ENCODE peak calls at places on chromosomes 13 and 19, in five cellular contexts. D is fibroblast of pulmonary artery, Y is lower lobe of right lung, L is breast epithelium, A is tibial nerve. J is an unnamed sample.

GRCh38 chr13:99960663-99961440 is 10.7 kb downstream of the ZIC5 start:
- DNase-seq in D (no peak), Y (no peak), L (no peak), A (no peak), J (no peak)

GRCh38 chr19:15564534-15565168 is 50.4 kb upstream of the CYP4F8 start:
- DNase-seq in D (no peak), Y (no peak), L (no peak), A (no peak), J (no peak)

GRCh38 chr13:40137400-40137799 is 481.9 kb downstream of the COG6 start:
- DNase-seq in D (no peak), Y (no peak), L (no peak), A (no peak), J (no peak)

GRCh38 chr13:21476893-21477472 is 17.9 kb upstream of the ZDHHC20 start:
- DNase-seq in D (peak; percentile 90), Y (peak; percentile 87), L (peak; percentile 63), A (peak; percentile 82), J (peak; percentile 75)

GRCh38 chr13:33326246-33326645 is 40.7 kb upstream of the STARD13 start:
- DNase-seq in D (no peak), Y (no peak), L (no peak), A (no peak), J (no peak)

GRCh38 chr19:48511800-48512503 is at the start of gene LMTK3:
- DNase-seq in D (peak; percentile 42), Y (peak; percentile 50), L (no peak), A (no peak), J (no peak)

GRCh38 chr13:99304541-99304940 is 2.7 kb downstream of the GPR183 start:
- DNase-seq in D (no peak), Y (no peak), L (no peak), A (no peak), J (no peak)

GRCh38 chr19:14333101-14333871 is 48.0 kb upstream of the ADGRE5 start:
- DNase-seq in D (peak; percentile 39), Y (no peak), L (no peak), A (no peak), J (no peak)

GRCh38 chr13:112325941-112326645 is 50.1 kb upstream of the SPACA7 start:
- DNase-seq in D (no peak), Y (no peak), L (no peak), A (no peak), J (no peak)

GRCh38 chr19:33463194-33463593 is 58.4 kb downstream of the PEPD start:
- DNase-seq in D (no peak), Y (no peak), L (no peak), A (no peak), J (no peak)
- TF ChIP-seq CTCF in D (no peak), Y (no peak), L (no peak), A (no peak), J (no peak)

GRCh38 chr13:60379837-60380236 is 17.2 kb upstream of the TDRD3 start:
- DNase-seq in D (no peak), Y (no peak), L (no peak), A (no peak), J (no peak)
- TF ChIP-seq CTCF in D (peak; percentile 3), Y (no peak), L (no peak), A (no peak), J (no peak)

DNA sequence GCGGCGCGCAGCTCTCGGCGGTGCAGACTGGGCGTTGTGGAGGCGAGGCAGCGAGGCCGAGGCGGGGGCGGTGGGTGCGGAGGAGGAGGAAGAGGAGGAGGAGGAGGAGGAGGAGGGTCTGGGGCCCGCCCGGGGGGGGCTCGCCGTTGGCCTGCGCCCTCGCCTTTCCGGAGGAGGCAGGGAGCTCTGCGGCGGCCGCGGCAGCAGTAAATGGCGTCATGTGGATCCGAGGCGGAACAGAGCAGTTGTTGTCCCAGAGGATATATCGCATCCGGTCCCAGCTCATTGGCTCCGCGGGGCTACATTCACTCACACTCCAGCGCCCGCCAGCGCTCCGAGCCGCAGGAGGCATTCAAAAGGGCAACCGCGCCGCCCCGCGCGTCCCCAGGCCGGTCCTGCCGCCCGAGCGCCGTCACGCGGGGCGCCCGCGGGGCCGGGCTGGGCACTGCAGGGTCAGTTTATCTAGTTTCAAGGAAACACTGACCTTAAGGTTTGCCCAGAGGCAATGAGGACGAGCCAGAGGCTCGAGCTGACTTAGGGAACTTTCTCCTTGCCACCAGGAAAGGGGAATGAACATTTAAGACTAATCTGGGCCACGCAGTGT is at the start of gene SPRY2:
- DNase-seq in D (peak; percentile 98), Y (peak; percentile 95), L (peak; percentile 91), A (peak; percentile 91), J (peak; percentile 81)
- TF ChIP-seq CTCF in D (no peak), Y (peak; percentile 36), L (peak; percentile 22), A (peak; percentile 69), J (no peak)

DNA sequence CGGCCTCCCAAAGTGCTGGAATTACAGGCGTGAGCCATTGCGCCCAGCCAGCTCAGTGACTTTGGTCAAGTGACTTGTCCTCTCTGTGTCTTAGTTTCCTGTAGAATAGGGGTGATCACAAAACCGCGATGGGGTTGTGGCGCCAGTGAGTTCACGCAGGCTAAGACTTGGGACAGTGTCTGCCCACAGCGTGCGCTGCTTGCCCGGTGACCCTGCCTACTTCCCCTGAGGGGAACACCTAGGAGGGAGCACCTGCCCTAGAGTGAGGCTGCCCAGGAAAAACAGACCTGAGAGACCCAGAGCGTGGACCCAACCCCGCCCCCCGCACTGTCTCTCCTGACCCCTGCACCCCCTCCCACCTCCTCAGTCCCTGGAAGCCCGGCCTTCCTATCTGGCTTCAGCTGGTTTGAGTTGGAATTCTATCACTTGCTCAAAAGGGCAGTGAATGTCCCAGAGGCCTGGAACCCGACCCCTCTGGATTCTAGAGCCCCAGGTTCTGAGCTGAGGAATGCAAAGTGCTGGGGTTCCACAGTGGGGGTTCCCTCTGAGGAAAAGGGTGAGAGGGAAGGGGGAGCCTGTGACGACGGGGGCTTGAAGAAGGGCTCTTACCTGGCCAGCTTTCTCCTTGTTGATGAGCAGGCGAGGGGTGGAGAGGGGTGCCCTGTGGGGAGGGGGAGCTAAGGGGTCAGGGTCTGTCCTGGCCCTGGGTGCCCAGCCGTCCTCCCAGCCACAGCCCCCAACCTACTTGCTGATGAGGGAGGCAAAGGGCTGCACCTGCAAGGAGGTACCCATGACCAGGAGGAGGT is 2.2 kb upstream of the RINL start:
- DNase-seq in D (no peak), Y (no peak), L (no peak), A (no peak), J (no peak)
- TF ChIP-seq CTCF in D (no peak), Y (no peak), L (no peak), A (no peak), J (no peak)

GRCh38 chr19:33176670-33177416 is 17.3 kb upstream of the LRP3 start:
- DNase-seq in D (peak; percentile 99), Y (peak; percentile 97), L (peak; percentile 98), A (peak; percentile 99), J (peak; percentile 94)
- TF ChIP-seq CTCF in D (no peak), Y (peak; percentile 38), L (no peak), A (peak; percentile 46), J (no peak)

GRCh38 chr13:48497669-48498068 is 35.2 kb downstream of the RCBTB2 start:
- DNase-seq in D (no peak), Y (no peak), L (no peak), A (no peak), J (no peak)
- TF ChIP-seq CTCF in D (no peak), Y (no peak), L (no peak), A (no peak), J (no peak)

DNA sequence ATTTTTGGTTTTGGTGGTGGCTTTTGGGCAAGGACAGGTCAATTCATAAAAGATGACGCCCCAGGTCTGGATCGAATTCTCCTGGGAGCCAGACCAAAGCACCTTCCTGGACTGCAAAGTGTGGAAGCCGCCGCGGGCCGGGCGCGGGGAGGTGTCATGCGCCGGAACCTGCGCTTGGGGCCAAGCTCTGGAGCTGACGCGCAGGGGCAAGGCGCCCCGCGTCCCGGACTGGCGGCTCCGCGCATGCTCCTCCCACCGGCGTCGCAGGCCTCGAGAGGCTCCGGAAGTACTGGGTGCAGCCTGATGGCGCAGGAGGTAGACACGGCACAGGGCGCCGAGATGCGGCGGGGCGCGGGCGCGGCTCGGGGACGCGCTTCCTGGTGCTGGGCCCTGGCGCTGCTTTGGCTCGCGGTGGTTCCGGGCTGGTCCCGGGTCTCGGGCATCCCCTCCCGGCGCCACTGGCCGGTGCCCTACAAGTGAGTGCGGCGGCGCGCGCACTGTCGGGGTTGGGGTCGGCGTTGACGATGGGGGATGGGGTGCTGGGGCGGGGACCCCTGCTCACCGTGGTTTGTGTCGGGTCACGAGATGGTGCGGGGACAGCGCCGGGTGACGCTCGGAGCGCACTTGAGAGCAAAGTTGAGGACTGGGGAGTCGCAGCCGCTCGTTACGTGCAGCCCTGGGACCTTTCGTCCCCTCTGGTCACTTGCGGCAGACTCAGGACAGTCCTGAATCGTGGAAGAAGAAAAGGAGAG is at the start of gene CLN5:
- DNase-seq in D (peak; percentile 93), Y (peak; percentile 97), L (peak; percentile 90), A (peak; percentile 80), J (peak; percentile 52)
- TF ChIP-seq CTCF in D (no peak), Y (no peak), L (no peak), A (peak; percentile 66), J (no peak)

GRCh38 chr13:75995966-75996365 is 359.8 kb downstream of the LMO7 start:
- DNase-seq in D (no peak), Y (no peak), L (no peak), A (no peak), J (no peak)
- TF ChIP-seq CTCF in D (no peak), Y (no peak), L (no peak), A (no peak), J (no peak)

GRCh38 chr19:6427131-6427530 is 2.5 kb upstream of the KHSRP start:
- DNase-seq in D (no peak), Y (no peak), L (no peak), A (no peak), J (no peak)

GRCh38 chr19:6423499-6424189 is 967 bp downstream of the KHSRP start:
- DNase-seq in D (peak; percentile 55), Y (no peak), L (no peak), A (no peak), J (no peak)

GRCh38 chr19:6424939-6425731 is 524 bp upstream of the KHSRP start:
- DNase-seq in D (peak; percentile 100), Y (peak; percentile 99), L (peak; percentile 100), A (peak; percentile 100), J (peak; percentile 99)

GRCh38 chr19:6424190-6424938 is at the start of gene KHSRP:
- DNase-seq in D (no peak), Y (no peak), L (no peak), A (no peak), J (no peak)

GRCh38 chr19:6425732-6426686 is 1.4 kb upstream of the KHSRP start:
- DNase-seq in D (no peak), Y (no peak), L (no peak), A (no peak), J (no peak)
- TF ChIP-seq CTCF in D (no peak), Y (no peak), L (no peak), A (no peak), J (no peak)

J was measured in omental fat pad.